ENCODE peak calls at places on chromosomes 2 and 18, in eight cellular contexts. V is K562, F is endothelial cell of umbilical vein, T is HCT116, D is vagina, J is spleen, U is stomach, X is HepG2. K is an unnamed sample.
A peak's percentile ranks its signal among the peaks of the same experiment; 100 is the strongest.

GRCh38 chr2:59690849-59691248 is 862.6 kb downstream of the BCL11A start:
- DNase-seq in F (no peak), T (no peak), X (no peak), V (no peak), U (no peak), J (no peak), D (no peak), K (no peak)

GRCh38 chr18:32018331-32019250 is at the start of gene RNF125:
- DNase-seq in T (peak; percentile 87), D (no peak), U (peak; percentile 84), V (peak; percentile 86), X (peak; percentile 5), J (peak; percentile 97), F (peak; percentile 69), K (peak; percentile 93)

GRCh38 chr2:158926478-158926948 is 41.9 kb upstream of the TANC1 start:
- DNase-seq in U (no peak), T (peak; percentile 34), D (no peak), J (no peak), F (peak; percentile 59), X (peak; percentile 30), V (no peak), K (no peak)

GRCh38 chr2:196748123-196748522 is 51.4 kb downstream of the GTF3C3 start:
- DNase-seq in U (no peak), V (no peak), F (no peak), D (no peak), T (no peak), X (no peak), J (no peak), K (no peak)

GRCh38 chr2:166042356-166042755 is 85.5 kb downstream of the SCN1A start:
- DNase-seq in D (no peak), U (no peak), T (no peak), J (no peak), X (no peak), F (no peak), V (no peak), K (no peak)

GRCh38 chr2:10297950-10298349 is 4.8 kb upstream of the HPCAL1 start:
- DNase-seq in U (peak; percentile 47), V (peak; percentile 75), J (no peak), F (peak; percentile 78), T (peak; percentile 34), D (no peak), X (peak; percentile 71), K (no peak)

GRCh38 chr2:230520875-230521155 is 104.8 kb downstream of the SP100 start:
- DNase-seq in J (no peak), T (no peak), U (no peak), D (no peak), X (no peak), V (no peak), F (no peak), K (no peak)

GRCh38 chr18:46239998-46240397 is 135.8 kb downstream of the HAUS1 start:
- DNase-seq in D (no peak), J (no peak), V (no peak), F (no peak), T (no peak), X (no peak), U (no peak), K (no peak)

GRCh38 chr2:240494194-240494793 is 58.8 kb downstream of the GPC1 start:
- DNase-seq in U (no peak), D (no peak), F (no peak), V (no peak), T (no peak), X (no peak), J (peak; percentile 22), K (no peak)

GRCh38 chr2:23497063-23497462 is 112.1 kb downstream of the KLHL29 start:
- DNase-seq in U (no peak), D (no peak), X (no peak), F (peak; percentile 75), T (no peak), V (no peak), J (peak; percentile 36), K (no peak)

GRCh38 chr2:23053580-23053979 is 331.4 kb upstream of the KLHL29 start:
- DNase-seq in V (no peak), T (no peak), D (no peak), X (no peak), F (no peak), J (no peak), U (no peak), K (no peak)

GRCh38 chr2:217823626-217824025 is 179.2 kb downstream of the TNS1 start:
- DNase-seq in F (no peak), U (no peak), T (no peak), D (no peak), X (no peak), V (no peak), J (no peak), K (no peak)

GRCh38 chr2:43210467-43211303 is 15.7 kb downstream of the ZFP36L2 start:
- DNase-seq in V (peak; percentile 59), D (no peak), J (no peak), U (peak; percentile 70), X (peak; percentile 72), T (no peak), F (no peak), K (no peak)

GRCh38 chr2:231312066-231312465 is 83.4 kb upstream of the B3GNT7 start:
- DNase-seq in U (peak; percentile 22), V (no peak), D (no peak), X (no peak), T (no peak), J (no peak), F (no peak), K (no peak)

GRCh38 chr2:63023444-63023843 is 27.2 kb upstream of the OTX1 start:
- DNase-seq in U (no peak), T (peak; percentile 54), X (peak; percentile 60), J (no peak), F (peak; percentile 67), D (no peak), V (peak; percentile 29), K (no peak)

GRCh38 chr18:49708674-49709580 is 104.4 kb downstream of the ACAA2 start:
- DNase-seq in U (no peak), J (no peak), F (no peak), V (no peak), D (no peak), X (no peak), T (no peak), K (no peak)

GRCh38 chr18:38545071-38545470 is 979.5 kb upstream of the CELF4 start:
- DNase-seq in J (no peak), U (no peak), T (no peak), X (peak; percentile 24), V (no peak), F (no peak), D (no peak), K (no peak)

GRCh38 chr2:150080115-150080514 is 407.4 kb downstream of the RND3 start:
- DNase-seq in V (no peak), D (no peak), J (no peak), F (peak; percentile 51), U (no peak), X (no peak), T (no peak), K (no peak)

GRCh38 chr2:188810591-188810990 is 163.6 kb upstream of the COL3A1 start:
- DNase-seq in U (no peak), F (no peak), V (no peak), D (no peak), X (no peak), T (no peak), J (no peak), K (no peak)

DNA sequence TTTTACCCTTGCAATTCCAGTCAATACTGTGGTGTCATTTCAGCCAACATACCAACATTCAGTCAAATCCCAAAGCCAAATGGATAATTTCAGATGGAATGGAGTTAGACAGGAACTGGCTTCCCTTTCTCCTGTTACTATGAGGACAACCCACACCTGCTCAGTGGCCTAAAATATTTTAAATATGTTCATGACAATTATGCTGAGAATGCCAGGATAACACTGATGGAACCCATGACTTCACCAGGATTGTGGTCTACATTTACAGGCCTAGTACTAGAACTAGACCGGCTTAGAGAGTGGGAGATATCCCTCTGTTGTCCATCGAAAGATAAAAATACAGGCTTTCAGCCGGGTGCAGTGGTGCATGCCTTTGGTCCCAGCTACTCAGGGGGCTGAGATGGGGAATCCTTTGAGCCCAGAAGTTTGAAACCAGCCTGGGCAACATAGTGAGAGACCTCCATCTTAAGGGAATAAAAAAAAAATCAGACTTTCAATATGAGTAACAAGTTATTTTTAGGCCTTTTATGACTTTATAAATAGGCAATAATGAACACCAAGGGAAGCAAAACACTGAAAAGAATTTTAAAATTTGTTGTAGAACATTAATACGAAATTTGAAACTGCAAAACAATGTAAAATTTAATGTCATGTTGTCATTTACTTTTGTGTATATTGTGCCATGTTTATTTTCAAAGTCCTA is 14.2 kb downstream of the GPATCH11 start:
- DNase-seq in D (no peak), T (no peak), X (no peak), U (no peak), V (no peak), J (no peak), F (no peak), K (no peak)
- H3K4me3 ChIP-seq in D (no peak overlapping the region), T (no peak overlapping the region), X (no peak overlapping the region), U (no peak overlapping the region), V (no peak overlapping the region), J (no peak overlapping the region), F (no peak overlapping the region), K (no peak overlapping the region)

GRCh38 chr2:113328043-113328442 is 49.3 kb upstream of the PAX8 start:
- DNase-seq in D (no peak), F (no peak), U (no peak), T (no peak), X (no peak), J (no peak), V (no peak), K (no peak)

DNA sequence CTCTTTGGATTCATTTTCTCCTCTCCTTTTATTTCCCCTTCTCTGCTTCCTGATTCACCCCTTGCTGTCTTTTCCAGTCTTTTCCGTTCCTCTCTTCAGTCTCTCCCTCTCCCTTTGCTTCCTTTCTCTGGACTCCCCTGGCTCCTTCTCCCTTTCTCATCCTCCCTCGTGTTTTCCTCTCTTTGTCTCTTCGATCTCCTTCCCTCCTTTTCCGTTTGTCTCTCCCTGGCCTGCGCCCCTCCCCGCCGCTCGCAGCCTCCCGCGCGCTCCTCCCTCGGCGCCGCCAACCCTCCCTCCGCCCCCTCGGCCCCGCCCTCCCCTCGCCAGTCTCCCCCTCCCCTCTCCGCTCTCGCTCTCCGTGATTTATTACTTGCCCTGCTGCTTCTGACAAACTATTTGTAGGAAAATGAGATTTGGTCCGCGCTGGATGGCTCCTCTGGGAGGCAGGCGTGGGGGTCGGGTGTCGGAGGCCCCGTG is 46.0 kb upstream of the PAX8 start:
- DNase-seq in D (no peak), V (peak; percentile 88), T (peak; percentile 6), J (no peak), X (no peak), U (peak; percentile 50), F (peak; percentile 23), K (no peak)
- TF ChIP-seq POLR2A in D (no peak), V (no peak), T (no peak), J (no peak), X (no peak), U (no peak), F (no peak), K (no peak)

GRCh38 chr18:2776596-2776995 is 70.2 kb upstream of the EMILIN2 start:
- DNase-seq in D (no peak), V (no peak), T (no peak), F (peak; percentile 92), J (no peak), X (no peak), U (no peak), K (no peak)

GRCh38 chr18:2774669-2775068 is 72.1 kb upstream of the EMILIN2 start:
- DNase-seq in V (no peak), X (no peak), F (no peak), D (no peak), U (no peak), T (no peak), J (no peak), K (no peak)
- TF ChIP-seq POLR2AphosphoS5 in V (no peak), X (no peak), F (no peak), D (no peak), U (no peak), T (no peak), J (no peak), K (no peak)

GRCh38 chr2:64054166-64054915 is 35.1 kb upstream of the VPS54 start:
- DNase-seq in V (no peak), J (no peak), F (peak; percentile 19), X (no peak), T (no peak), D (no peak), U (no peak), K (no peak)
- H3K4me3 ChIP-seq in V (no peak overlapping the region), J (no peak overlapping the region), F (no peak overlapping the region), X (no peak overlapping the region), T (no peak overlapping the region), D (no peak overlapping the region), U (no peak overlapping the region), K (no peak overlapping the region)